ENCODE peak calls at places on chromosomes 16 and 17, in nine cellular contexts. F is sigmoid colon; G is cardiac muscle cell; J is RWPE2; I is CD8-positive, alpha-beta T cell; U is heart left ventricle; P is body of pancreas; X is PC-3; S is small intestine. V is an unnamed sample.

GRCh38 chr16:85829751-85830445 is 30.4 kb downstream of the COX4I1 start:
- DNase-seq in P (no peak), S (no peak), U (peak; percentile 67), X (no peak), G (no peak), I (no peak), F (no peak), J (no peak), V (no peak)

GRCh38 chr17:75689441-75689873 is 22.3 kb downstream of the SAP30BP start:
- DNase-seq in U (no peak), P (no peak), G (no peak), F (no peak), J (peak; percentile 94), S (no peak), I (peak; percentile 17), X (peak; percentile 99), V (peak; percentile 99)

GRCh38 chr17:42103221-42103954 is 5.1 kb upstream of the ZNF385C start:
- DNase-seq in X (no peak), P (no peak), U (no peak), G (no peak), S (no peak), J (no peak), I (no peak), F (no peak), V (no peak)

GRCh38 chr17:37024181-37024637 is 75.5 kb downstream of the AATF start:
- DNase-seq in S (no peak), P (no peak), G (no peak), J (no peak), X (no peak), F (no peak), I (no peak), U (no peak), V (no peak)

GRCh38 chr16:78311831-78312230 is 212.4 kb downstream of the WWOX start:
- DNase-seq in G (no peak), U (no peak), X (no peak), J (no peak), S (no peak), I (no peak), F (no peak), P (no peak), V (no peak)

GRCh38 chr17:46742539-46743270 is 75.8 kb downstream of the WNT3 start:
- DNase-seq in S (peak; percentile 88), P (no peak), X (peak; percentile 93), U (peak; percentile 45), G (peak; percentile 48), F (no peak), J (peak; percentile 94), I (no peak), V (peak; percentile 94)

GRCh38 chr17:73191443-73192218 is 1.2 kb upstream of the COG1 start:
- DNase-seq in F (peak; percentile 80), J (no peak), P (peak; percentile 70), I (peak; percentile 50), G (peak; percentile 73), S (peak; percentile 74), U (peak; percentile 69), X (peak; percentile 91), V (peak; percentile 69)

GRCh38 chr16:51156836-51157235 is 5.8 kb upstream of the SALL1 start:
- DNase-seq in P (no peak), S (no peak), I (no peak), X (no peak), F (no peak), J (no peak), U (no peak), G (no peak), V (no peak)

GRCh38 chr16:85382717-85383118 is 230.4 kb upstream of the GSE1 start:
- DNase-seq in F (no peak), J (no peak), P (no peak), U (no peak), G (no peak), S (no peak), I (no peak), X (no peak), V (no peak)

GRCh38 chr16:20866161-20866772 is 33.9 kb downstream of the DCUN1D3 start:
- DNase-seq in I (no peak), F (peak; percentile 73), X (peak; percentile 70), U (peak; percentile 62), G (peak; percentile 32), J (peak; percentile 89), P (peak; percentile 68), S (peak; percentile 50), V (peak; percentile 89)

GRCh38 chr17:40253565-40253964 is 34.1 kb upstream of the CDC6 start:
- DNase-seq in X (no peak), I (no peak), J (no peak), U (no peak), P (no peak), G (no peak), S (no peak), F (no peak), V (no peak)

GRCh38 chr16:3461120-3461519 is 17.6 kb downstream of the NAA60 start:
- DNase-seq in J (no peak), G (no peak), X (no peak), U (no peak), F (no peak), P (no peak), S (no peak), I (peak; percentile 47), V (no peak)

GRCh38 chr16:86088287-86088686 is 189.3 kb downstream of the IRF8 start:
- DNase-seq in J (peak; percentile 4), U (no peak), G (no peak), X (no peak), I (no peak), P (no peak), F (peak; percentile 10), S (no peak), V (no peak)

GRCh38 chr16:80158766-80159165 is 382.0 kb upstream of the DYNLRB2 start:
- DNase-seq in I (no peak), P (no peak), J (peak; percentile 77), F (no peak), G (no peak), S (no peak), U (no peak), X (peak; percentile 4), V (peak; percentile 98)

GRCh38 chr17:71084219-71084618 is 914.9 kb downstream of the KCNJ2 start:
- DNase-seq in I (no peak), G (peak; percentile 72), F (no peak), U (no peak), S (peak; percentile 55), J (no peak), X (peak; percentile 77), P (peak; percentile 25), V (peak; percentile 49)

GRCh38 chr16:35598696-35599332 is 2139.4 kb downstream of the TP53TG3F start:
- DNase-seq in F (no peak), G (no peak), S (peak; percentile 32), U (no peak), X (no peak), I (no peak), J (peak; percentile 62), P (no peak), V (no peak)

GRCh38 chr16:31228206-31228605 is 11.3 kb upstream of the PYDC1 start:
- DNase-seq in U (no peak), P (no peak), X (no peak), S (no peak), J (no peak), F (no peak), G (no peak), I (no peak), V (no peak)
- H3K27me3 ChIP-seq in U (no peaks in the 10 kb centered on the region), P (no peaks in the 10 kb centered on the region), X (no peaks in the 10 kb centered on the region), S (no peaks in the 10 kb centered on the region), J (no peaks in the 10 kb centered on the region), F (no peaks in the 10 kb centered on the region), G (no peaks in the 10 kb centered on the region), I (no peaks in the 10 kb centered on the region), V (no peaks in the 10 kb centered on the region)

DNA sequence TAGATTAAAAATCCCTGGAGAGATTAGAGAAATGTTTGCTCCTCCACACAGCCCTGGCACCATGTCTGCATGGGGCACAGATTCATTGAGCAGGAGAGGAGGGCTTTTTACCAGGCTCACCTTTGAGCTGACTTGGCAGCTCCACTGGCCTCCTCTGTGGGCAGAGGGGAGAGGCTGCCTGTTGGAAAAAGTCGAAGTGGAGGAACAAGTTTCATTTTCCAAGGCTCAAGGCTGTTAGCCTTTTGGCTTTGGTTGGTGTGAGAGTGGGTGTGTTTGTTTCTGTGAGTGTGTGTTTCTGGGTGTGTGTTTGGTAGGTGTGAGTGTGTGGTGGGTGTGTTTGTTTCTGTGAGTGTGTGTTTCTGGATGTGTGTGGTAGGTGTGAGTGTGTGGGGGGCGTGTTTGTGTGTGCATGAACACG is 5.6 kb downstream of the TMEM238L start:
- DNase-seq in P (peak; percentile 69), U (no peak), S (peak; percentile 88), I (no peak), X (peak; percentile 61), J (no peak), G (no peak), F (no peak), V (no peak)
- H3K27me3 ChIP-seq in P (no peaks in the 10 kb centered on the region), U (no peaks in the 10 kb centered on the region), S (no peaks in the 10 kb centered on the region), I (no peaks in the 10 kb centered on the region), X (no peaks in the 10 kb centered on the region), J (no peaks in the 10 kb centered on the region), G (no peaks in the 10 kb centered on the region), F (no peaks in the 10 kb centered on the region), V (peaks cover 2% of the 10 kb centered on the region)

GRCh38 chr17:79138826-79139225 is 64.2 kb downstream of the ENGASE start:
- DNase-seq in I (no peak), S (no peak), P (no peak), X (no peak), F (no peak), J (no peak), G (no peak), U (no peak), V (no peak)
- H3K27me3 ChIP-seq in I (no peaks in the 10 kb centered on the region), S (no peaks in the 10 kb centered on the region), P (no peaks in the 10 kb centered on the region), X (peaks cover 100% of the 10 kb centered on the region), F (peaks cover 3% of the 10 kb centered on the region), J (peaks cover 83% of the 10 kb centered on the region), G (no peaks in the 10 kb centered on the region), U (peaks cover 65% of the 10 kb centered on the region), V (peaks cover 2% of the 10 kb centered on the region)

GRCh38 chr17:3554440-3554839 is 3.2 kb downstream of the TRPV3 start:
- DNase-seq in F (no peak), G (no peak), J (no peak), U (no peak), P (no peak), I (no peak), X (no peak), S (no peak), V (no peak)

GRCh38 chr17:3552916-3553315 is 4.7 kb downstream of the TRPV3 start:
- DNase-seq in I (no peak), X (no peak), P (no peak), G (no peak), F (no peak), S (no peak), J (no peak), U (no peak), V (no peak)

GRCh38 chr17:3553419-3554401 is 3.9 kb downstream of the TRPV3 start:
- DNase-seq in F (no peak), P (no peak), J (no peak), I (no peak), S (no peak), G (no peak), U (no peak), X (no peak), V (no peak)

GRCh38 chr17:3549610-3550162 is 7.9 kb downstream of the TRPV3 start:
- DNase-seq in G (no peak), P (no peak), X (no peak), S (no peak), U (no peak), I (no peak), F (no peak), J (no peak), V (no peak)

DNA sequence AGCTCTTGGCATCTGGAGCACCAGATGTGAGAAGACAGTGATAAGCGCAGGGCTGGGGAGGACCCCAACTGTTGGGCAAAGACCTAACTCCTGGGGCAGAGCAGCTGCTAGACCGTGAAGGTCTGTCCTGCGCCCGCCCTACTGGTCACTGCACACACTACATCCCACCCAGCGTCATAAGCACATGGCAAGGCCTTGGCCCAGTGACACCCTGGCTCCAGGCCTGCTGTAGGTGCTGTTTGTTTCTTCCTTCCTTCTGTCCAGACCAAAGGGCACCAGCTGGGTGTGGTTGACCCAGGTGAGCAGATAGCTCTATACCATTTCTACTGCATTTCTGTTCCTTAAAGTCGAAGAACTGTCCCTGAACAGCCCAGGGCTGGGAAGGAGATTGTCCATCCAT is 6.4 kb downstream of the TRPV3 start:
- DNase-seq in G (no peak), J (peak; percentile 41), X (no peak), S (peak; percentile 87), P (no peak), U (no peak), F (no peak), I (no peak), V (no peak)
- H3K27me3 ChIP-seq in G (no peaks in the 10 kb centered on the region), J (no peaks in the 10 kb centered on the region), X (no peaks in the 10 kb centered on the region), S (no peaks in the 10 kb centered on the region), P (no peaks in the 10 kb centered on the region), U (no peaks in the 10 kb centered on the region), F (peaks cover 16% of the 10 kb centered on the region), I (no peaks in the 10 kb centered on the region), V (no peaks in the 10 kb centered on the region)